ENCODE peak calls at places on chromosomes 11 and 22, in four cellular contexts. S is pancreas, E is Peyer's patch, L is ascending aorta. G is an unnamed sample.
A peak's percentile ranks its signal among the peaks of the same experiment; 100 is the strongest.

GRCh38 chr11:57474017-57474750 is 13.9 kb downstream of the RTN4RL2 start:
- DNase-seq in S (no peak), E (no peak), L (no peak), G (no peak)

GRCh38 chr11:47216141-47216798 is 1.5 kb downstream of the DDB2 start:
- DNase-seq in L (peak; percentile 84), S (no peak), E (peak; percentile 32), G (no peak)

GRCh38 chr22:48306785-48307570 is 1520.7 kb downstream of the BRD1 start:
- DNase-seq in L (no peak), E (no peak), S (no peak), G (no peak)

GRCh38 chr22:32619614-32620426 is 145.2 kb downstream of the FBXO7 start:
- DNase-seq in E (no peak), L (peak; percentile 82), S (no peak), G (no peak)

GRCh38 chr11:1395773-1396374 is 6.1 kb downstream of the BRSK2 start:
- DNase-seq in S (no peak), L (no peak), E (no peak), G (no peak)

GRCh38 chr11:134347441-134347840 is 15.7 kb downstream of the GLB1L2 start:
- DNase-seq in L (peak; percentile 47), E (no peak), S (no peak), G (no peak)

GRCh38 chr22:48898524-48899377 is 928.9 kb downstream of the BRD1 start:
- DNase-seq in E (no peak), S (no peak), L (peak; percentile 53), G (peak; percentile 29)

GRCh38 chr11:130671801-130672700 is 223.6 kb downstream of the ADAMTS15 start:
- DNase-seq in S (no peak), L (peak; percentile 88), E (no peak), G (no peak)

GRCh38 chr11:76578655-76579046 is 91.9 kb downstream of the LRRC32 start:
- DNase-seq in E (no peak), S (no peak), L (peak; percentile 88), G (no peak)

GRCh38 chr11:134364261-134364660 is 32.5 kb downstream of the GLB1L2 start:
- DNase-seq in E (no peak), S (no peak), L (no peak), G (peak; percentile 25)

GRCh38 chr22:36430863-36431262 is 43.1 kb upstream of the MYH9 start:
- DNase-seq in L (no peak), S (no peak), E (no peak), G (no peak)

GRCh38 chr22:46568102-46568809 is 30.8 kb upstream of the CELSR1 start:
- DNase-seq in L (no peak), E (no peak), S (no peak), G (no peak)

GRCh38 chr22:25749420-25750169 is 7.6 kb downstream of the MYO18B start:
- DNase-seq in S (no peak), E (no peak), L (no peak), G (no peak)

GRCh38 chr11:4626207-4627105 is 10.8 kb upstream of the OR51D1 start:
- DNase-seq in E (no peak), S (no peak), L (no peak), G (no peak)

GRCh38 chr11:2781413-2782274 is 81.8 kb upstream of the KCNQ1OT1 start:
- DNase-seq in L (peak; percentile 58), S (peak; percentile 57), E (peak; percentile 10), G (peak; percentile 29)

GRCh38 chr22:45884201-45885067 is 92.5 kb downstream of the WNT7B start:
- DNase-seq in S (peak; percentile 51), E (no peak), L (peak; percentile 58), G (peak; percentile 1)

GRCh38 chr22:44220727-44221680 is 40.3 kb downstream of the PARVG start:
- DNase-seq in S (no peak), L (no peak), E (no peak), G (peak; percentile 28)

GRCh38 chr11:4065086-4065485 is 29.5 kb upstream of the RRM1 start:
- DNase-seq in S (no peak), L (no peak), E (no peak), G (no peak)

GRCh38 chr11:61160487-61161189 is 588 bp downstream of the VPS37C start:
- DNase-seq in L (peak; percentile 58), E (no peak), S (no peak), G (no peak)

GRCh38 chr11:73053964-73054363 is 88.2 kb downstream of the FCHSD2 start:
- DNase-seq in E (no peak), S (no peak), L (no peak), G (no peak)

GRCh38 chr22:41256898-41257260 is 16.1 kb upstream of the CHADL start:
- DNase-seq in L (no peak), E (no peak), S (no peak), G (no peak)

GRCh38 chr22:28442264-28442950 is 237.2 kb downstream of the TTC28 start:
- DNase-seq in S (peak; percentile 92), E (peak; percentile 32), L (peak; percentile 83), G (peak; percentile 88)

GRCh38 chr11:1062075-1062820 is 12.4 kb upstream of the MUC2 start:
- DNase-seq in S (no peak), L (no peak), E (no peak), G (no peak)

GRCh38 chr11:67277231-67277961 is 11.1 kb downstream of the GRK2 start:
- DNase-seq in L (peak; percentile 95), S (peak; percentile 76), E (peak; percentile 98), G (no peak)
- TF ChIP-seq CTCF in L (no peak), S (no peak), E (no peak), G (no peak)

DNA sequence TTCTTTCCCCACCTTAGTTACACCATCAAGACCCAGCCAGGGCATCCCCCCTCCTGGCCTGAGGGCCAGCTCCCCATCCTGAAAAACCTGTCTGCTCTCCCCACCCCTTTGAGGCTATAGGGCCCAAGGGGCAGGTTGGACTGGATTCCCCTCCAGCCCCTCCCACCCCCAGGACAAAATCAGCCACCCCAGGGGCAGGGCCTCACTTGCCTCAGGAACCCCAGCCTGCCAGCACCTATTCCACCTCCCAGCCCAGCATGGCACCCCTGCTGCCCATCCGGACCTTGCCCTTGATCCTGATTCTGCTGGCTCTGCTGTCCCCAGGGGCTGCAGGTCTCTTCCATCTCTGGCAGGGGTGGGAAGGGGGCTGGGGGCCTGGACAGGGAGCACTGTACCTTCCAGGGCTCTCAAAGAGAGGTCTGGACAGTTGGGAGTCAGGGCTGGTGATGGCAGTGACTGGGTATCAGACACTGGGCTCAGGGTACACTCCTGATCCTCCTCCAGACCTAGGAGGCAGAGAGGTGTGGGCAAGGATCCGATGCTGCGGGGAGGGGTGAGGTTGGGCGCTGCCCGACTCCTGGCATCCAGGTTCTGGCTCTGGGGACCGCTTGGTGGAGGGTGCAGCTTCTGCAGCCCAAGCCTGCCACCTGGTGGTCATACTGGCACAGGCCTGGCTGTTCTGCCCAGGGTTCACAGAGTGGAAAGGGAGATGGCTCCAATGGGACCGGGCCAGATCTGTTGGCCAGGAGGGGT is at the start of gene UPK2:
- DNase-seq in E (peak; percentile 87), S (peak; percentile 96), L (peak; percentile 93), G (peak; percentile 89)
- H3K27ac ChIP-seq in E (no peak within 1 kb of the TSS), S (no peak within 1 kb of the TSS), L (no peak within 1 kb of the TSS), G (no peak within 1 kb of the TSS)

GRCh38 chr11:107665016-107665415 is 46.8 kb downstream of the SLN start:
- DNase-seq in S (no peak), E (no peak), L (no peak), G (no peak)
- H3K4me3 ChIP-seq in S (no peak overlapping the region), E (no peak overlapping the region), L (no peak overlapping the region), G (no peak overlapping the region)

GRCh38 chr11:86952221-86952875 is 2.8 kb downstream of the FZD4 start:
- DNase-seq in E (no peak), S (no peak), L (no peak), G (no peak)

GRCh38 chr11:86954288-86955110 is 696 bp downstream of the FZD4 start:
- DNase-seq in S (peak; percentile 82), L (peak; percentile 69), E (no peak), G (peak; percentile 47)

GRCh38 chr11:86955111-86955673 is at the start of gene FZD4:
- DNase-seq in L (peak; percentile 93), E (peak; percentile 58), S (peak; percentile 93), G (peak; percentile 85)

GRCh38 chr11:86951706-86952105 is 3.5 kb downstream of the FZD4 start:
- DNase-seq in E (no peak), L (no peak), S (no peak), G (no peak)

GRCh38 chr11:86952933-86953637 is 2.1 kb downstream of the FZD4 start:
- DNase-seq in L (no peak), S (no peak), E (no peak), G (no peak)
- TF ChIP-seq CTCF in L (no peak), S (no peak), E (no peak), G (no peak)